ENCODE peak calls at places on chromosomes 1 and 21, in six cellular contexts. O is HepG2, Z is upper lobe of left lung, C is A549, I is GM12878, H is K562. J is an unnamed sample.
A peak's percentile ranks its signal among the peaks of the same experiment; 100 is the strongest.

GRCh38 chr1:63407002-63407401 is 39.6 kb downstream of the ALG6 start:
- ATAC-seq in I (no peak), H (no peak), Z (no peak), C (no peak), O (no peak), J (no peak)

GRCh38 chr1:43531453-43531905 is 796 bp downstream of the PTPRF start:
- ATAC-seq in C (peak; percentile 31), I (no peak), O (peak; percentile 25), H (peak; percentile 14), Z (peak; percentile 35), J (peak; percentile 16)

GRCh38 chr1:226408285-226409184 is 642 bp upstream of the PARP1 start:
- ATAC-seq in H (no peak), C (no peak), I (no peak), O (no peak), Z (no peak), J (no peak)

GRCh38 chr1:111476761-111477309 is 3.1 kb downstream of the C1orf162 start:
- ATAC-seq in I (peak; percentile 87), H (peak; percentile 59), Z (no peak), O (no peak), C (no peak), J (no peak)

GRCh38 chr1:85555867-85556577 is 24.5 kb upstream of the CCN1 start:
- ATAC-seq in C (no peak), Z (no peak), H (no peak), I (no peak), O (no peak), J (no peak)

GRCh38 chr1:75074719-75075395 is 59.3 kb upstream of the LHX8 start:
- ATAC-seq in C (no peak), Z (no peak), O (no peak), I (no peak), H (no peak), J (no peak)

GRCh38 chr1:47582891-47583608 is 145.2 kb downstream of the FOXD2 start:
- ATAC-seq in I (no peak), O (no peak), Z (no peak), H (no peak), C (no peak), J (no peak)

GRCh38 chr1:184810735-184811316 is 56.2 kb upstream of the EDEM3 start:
- ATAC-seq in C (no peak), H (no peak), I (no peak), Z (no peak), O (no peak), J (no peak)

GRCh38 chr1:117622726-117623125 is 16.9 kb downstream of the TENT5C start:
- ATAC-seq in O (peak; percentile 55), Z (no peak), C (no peak), H (peak; percentile 36), I (no peak), J (no peak)

GRCh38 chr1:149936076-149936991 is at the start of gene MTMR11:
- ATAC-seq in Z (peak; percentile 65), H (peak; percentile 65), O (peak; percentile 64), C (peak; percentile 69), I (peak; percentile 25), J (peak; percentile 39)

GRCh38 chr1:40838045-40838979 is 23.9 kb downstream of the CITED4 start:
- ATAC-seq in Z (no peak), I (no peak), C (no peak), O (no peak), H (no peak), J (no peak)

GRCh38 chr1:58900401-58900800 is 116.6 kb upstream of the JUN start:
- ATAC-seq in O (no peak), I (no peak), Z (no peak), H (no peak), C (no peak), J (no peak)

GRCh38 chr1:232204269-232204668 is 425.7 kb downstream of the SIPA1L2 start:
- ATAC-seq in H (no peak), I (no peak), Z (no peak), C (no peak), O (no peak), J (no peak)

GRCh38 chr1:9410737-9411297 is 118.1 kb downstream of the SPSB1 start:
- ATAC-seq in I (peak; percentile 8), C (peak; percentile 28), Z (peak; percentile 79), O (peak; percentile 55), H (peak; percentile 69), J (no peak)

GRCh38 chr1:236868625-236869467 is 73.8 kb downstream of the MTR start:
- ATAC-seq in Z (no peak), I (peak; percentile 97), H (peak; percentile 95), C (peak; percentile 90), O (peak; percentile 93), J (no peak)

GRCh38 chr1:245645894-245646293 is 491.1 kb downstream of the KIF26B start:
- ATAC-seq in H (no peak), Z (no peak), C (no peak), O (no peak), I (peak; percentile 76), J (no peak)

GRCh38 chr1:232996143-232996542 is 45.7 kb downstream of the NTPCR start:
- ATAC-seq in H (no peak), C (no peak), O (no peak), Z (no peak), I (no peak), J (no peak)

GRCh38 chr1:30765610-30766434 is 8.2 kb upstream of the LAPTM5 start:
- ATAC-seq in C (no peak), Z (no peak), O (no peak), H (no peak), I (peak; percentile 0), J (no peak)

GRCh38 chr1:150516050-150516591 is 569 bp downstream of the FALEC start:
- ATAC-seq in Z (no peak), O (peak; percentile 45), H (peak; percentile 41), C (peak; percentile 33), I (peak; percentile 35), J (no peak)

GRCh38 chr1:6396998-6397397 is 3.4 kb upstream of the ACOT7 start:
- ATAC-seq in I (no peak), C (no peak), H (no peak), Z (no peak), O (no peak), J (no peak)

GRCh38 chr1:172154571-172154970 is 265.9 kb upstream of the C1orf105 start:
- ATAC-seq in O (no peak), C (peak; percentile 47), H (no peak), Z (no peak), I (peak; percentile 97), J (peak; percentile 77)

GRCh38 chr1:48251858-48252257 is 29.3 kb downstream of the SLC5A9 start:
- ATAC-seq in C (no peak), I (no peak), O (no peak), Z (no peak), H (no peak), J (no peak)

GRCh38 chr1:214386747-214387146 is 105.8 kb downstream of the SMYD2 start:
- ATAC-seq in I (peak; percentile 42), C (peak; percentile 19), Z (no peak), H (peak; percentile 61), O (no peak), J (peak; percentile 60)

GRCh38 chr21:32099812-32100416 is 178.9 kb downstream of the MIS18A start:
- ATAC-seq in Z (no peak), C (no peak), I (no peak), O (no peak), H (no peak), J (no peak)

GRCh38 chr1:233090706-233091494 is 140.5 kb downstream of the NTPCR start:
- ATAC-seq in I (no peak), O (no peak), Z (no peak), H (no peak), C (no peak), J (no peak)

GRCh38 chr1:227351443-227351842 is 33.2 kb upstream of the CDC42BPA start:
- ATAC-seq in I (no peak), Z (no peak), C (no peak), H (no peak), O (no peak), J (no peak)

GRCh38 chr1:10629816-10630571 is 155.2 kb downstream of the PEX14 start:
- ATAC-seq in O (peak; percentile 43), H (peak; percentile 24), Z (no peak), I (no peak), C (no peak), J (no peak)

GRCh38 chr1:150321826-150322166 is 463 bp downstream of the PRPF3 start:
- ATAC-seq in H (peak; percentile 13), I (peak; percentile 3), C (no peak), Z (no peak), O (no peak), J (peak; percentile 3)

DNA sequence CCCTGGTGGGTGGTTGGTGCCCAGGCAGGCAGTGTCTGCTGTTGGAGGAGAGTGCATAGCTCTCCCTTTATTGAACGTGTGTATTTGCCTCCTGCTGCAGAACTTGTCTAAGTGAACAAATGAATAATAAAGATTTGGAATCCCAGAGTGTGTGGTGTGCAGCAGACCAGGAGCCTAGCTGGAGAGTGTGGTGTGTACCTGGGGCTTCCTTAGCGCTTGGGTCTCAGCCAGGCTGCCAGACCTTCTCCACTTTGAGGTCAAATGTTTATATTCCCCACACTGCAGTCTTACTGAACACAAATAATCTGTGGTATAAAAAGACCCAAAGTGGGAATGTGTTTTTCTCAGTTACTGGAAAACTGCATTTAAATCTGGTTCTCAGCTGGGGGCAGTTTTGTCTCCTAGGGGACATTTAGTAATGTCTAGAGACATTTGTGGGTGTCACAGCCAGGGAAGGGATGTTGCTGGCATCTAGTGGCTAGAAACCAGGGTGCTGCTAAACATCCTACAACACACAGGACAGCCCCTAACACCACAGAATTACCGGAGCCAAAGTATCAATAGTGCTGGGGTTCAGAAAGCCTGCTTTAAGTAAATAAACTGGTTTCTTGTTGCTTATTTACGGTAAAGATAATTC is 23.6 kb downstream of the SLC37A1 start:
- ATAC-seq in H (peak; percentile 63), C (peak; percentile 54), O (peak; percentile 70), I (peak; percentile 31), Z (no peak), J (no peak)
- H3K4me1 ChIP-seq in H (peaks cover 10% of the 10 kb centered on the region), C (no peaks in the 10 kb centered on the region), O (no peaks in the 10 kb centered on the region), I (peaks cover 51% of the 10 kb centered on the region), Z (peaks cover 19% of the 10 kb centered on the region), J (no peaks in the 10 kb centered on the region)

GRCh38 chr1:187032316-187032981 is 203.7 kb downstream of the PLA2G4A start:
- ATAC-seq in Z (no peak), C (no peak), O (no peak), I (peak; percentile 51), H (no peak), J (no peak)
- TF ChIP-seq EP300 in Z (no peak), C (no peak), O (no peak), I (no peak), H (no peak), J (no peak)

GRCh38 chr21:38284221-38284620 is 27.4 kb downstream of the KCNJ15 start:
- ATAC-seq in Z (no peak), O (no peak), I (no peak), C (no peak), H (no peak), J (no peak)

GRCh38 chr21:38282921-38283320 is 26.1 kb downstream of the KCNJ15 start:
- ATAC-seq in C (no peak), H (no peak), I (no peak), Z (no peak), O (no peak), J (peak; percentile 81)

GRCh38 chr21:38290809-38291208 is 34.0 kb downstream of the KCNJ15 start:
- ATAC-seq in O (no peak), I (no peak), Z (no peak), H (no peak), C (no peak), J (no peak)

GRCh38 chr21:38289697-38290096 is 32.9 kb downstream of the KCNJ15 start:
- ATAC-seq in H (no peak), Z (peak; percentile 89), O (no peak), C (no peak), I (peak; percentile 64), J (peak; percentile 66)

GRCh38 chr21:38286739-38287426 is 30.1 kb downstream of the KCNJ15 start:
- ATAC-seq in O (no peak), C (no peak), I (no peak), Z (no peak), H (no peak), J (no peak)
- H3K4me1 ChIP-seq in O (no peaks in the 10 kb centered on the region), C (peaks cover 22% of the 10 kb centered on the region), I (no peaks in the 10 kb centered on the region), Z (peaks cover 11% of the 10 kb centered on the region), H (no peaks in the 10 kb centered on the region), J (no peaks in the 10 kb centered on the region)

GRCh38 chr1:87644500-87645245 is 316.0 kb downstream of the LMO4 start:
- ATAC-seq in H (no peak), O (no peak), Z (no peak), C (no peak), I (no peak), J (no peak)
- TF ChIP-seq EP300 in H (no peak), O (no peak), Z (no peak), C (no peak), I (no peak), J (no peak)

J was measured in gastroesophageal sphincter.